ENCODE peak calls at places on chromosomes 1 and 21, in five cellular contexts. One of them, this sample, is unnamed.

GRCh38 chr1:47564570-47564969 is 126.7 kb downstream of the FOXD2 start:
- DNase-seq in lower lobe of right lung: no peak
- DNase-seq in RWPE1: no peak
- DNase-seq in brain microvascular endothelial cell: no peak
- DNase-seq in DND-41: no peak
- DNase-seq in this sample: no peak

GRCh38 chr1:119968068-119968492 is 71.8 kb upstream of the ADAM30 start:
- DNase-seq in lower lobe of right lung: peak
- DNase-seq in brain microvascular endothelial cell: peak
- DNase-seq in DND-41: peak
- DNase-seq in RWPE1: peak
- DNase-seq in this sample: peak

GRCh38 chr21:21232320-21232719 is 234.1 kb downstream of the NCAM2 start:
- DNase-seq in DND-41: peak
- DNase-seq in RWPE1: no peak
- DNase-seq in lower lobe of right lung: no peak
- DNase-seq in brain microvascular endothelial cell: peak
- DNase-seq in this sample: no peak

GRCh38 chr1:87330201-87330953 is 1.7 kb downstream of the LMO4 start:
- DNase-seq in RWPE1: peak
- DNase-seq in brain microvascular endothelial cell: no peak
- DNase-seq in lower lobe of right lung: no peak
- DNase-seq in DND-41: peak
- DNase-seq in this sample: no peak

GRCh38 chr21:44419679-44420078 is 35.6 kb upstream of the LRRC3 start:
- DNase-seq in lower lobe of right lung: no peak
- DNase-seq in brain microvascular endothelial cell: no peak
- DNase-seq in DND-41: no peak
- DNase-seq in RWPE1: no peak
- DNase-seq in this sample: no peak

GRCh38 chr21:39441502-39442475 is 3.8 kb downstream of the LCA5L start:
- DNase-seq in brain microvascular endothelial cell: peak
- DNase-seq in RWPE1: peak
- DNase-seq in lower lobe of right lung: no peak
- DNase-seq in DND-41: peak
- DNase-seq in this sample: peak

GRCh38 chr1:55095095-55095494 is 55.7 kb downstream of the PCSK9 start:
- DNase-seq in brain microvascular endothelial cell: no peak
- DNase-seq in lower lobe of right lung: no peak
- DNase-seq in RWPE1: no peak
- DNase-seq in DND-41: no peak
- DNase-seq in this sample: no peak

GRCh38 chr1:155396874-155397476 is 76.3 kb downstream of the RUSC1 start:
- DNase-seq in RWPE1: no peak
- DNase-seq in lower lobe of right lung: peak
- DNase-seq in brain microvascular endothelial cell: no peak
- DNase-seq in DND-41: no peak
- DNase-seq in this sample: no peak

GRCh38 chr1:239308701-239309333 is 77.6 kb upstream of the CHRM3 start:
- DNase-seq in lower lobe of right lung: peak
- DNase-seq in DND-41: peak
- DNase-seq in brain microvascular endothelial cell: peak
- DNase-seq in RWPE1: peak
- DNase-seq in this sample: no peak

GRCh38 chr1:241411056-241411775 is 54.2 kb upstream of the RGS7 start:
- DNase-seq in DND-41: no peak
- DNase-seq in brain microvascular endothelial cell: no peak
- DNase-seq in lower lobe of right lung: no peak
- DNase-seq in RWPE1: no peak
- DNase-seq in this sample: no peak

GRCh38 chr1:53391982-53392381 is 64.1 kb upstream of the LRP8 start:
- DNase-seq in DND-41: no peak
- DNase-seq in lower lobe of right lung: no peak
- DNase-seq in RWPE1: no peak
- DNase-seq in brain microvascular endothelial cell: no peak
- DNase-seq in this sample: no peak

GRCh38 chr21:26884436-26884835 is 39.2 kb upstream of the ADAMTS1 start:
- DNase-seq in RWPE1: no peak
- DNase-seq in DND-41: no peak
- DNase-seq in lower lobe of right lung: no peak
- DNase-seq in brain microvascular endothelial cell: no peak
- DNase-seq in this sample: no peak
- H3K27ac ChIP-seq in RWPE1: no peak
- H3K27ac ChIP-seq in DND-41: no peak
- H3K27ac ChIP-seq in lower lobe of right lung: no peak
- H3K27ac ChIP-seq in brain microvascular endothelial cell: no peak
- H3K27ac ChIP-seq in this sample: no peak

GRCh38 chr1:225817611-225818061 is 7.7 kb downstream of the EPHX1 start:
- DNase-seq in DND-41: no peak
- DNase-seq in RWPE1: peak
- DNase-seq in lower lobe of right lung: peak
- DNase-seq in brain microvascular endothelial cell: peak
- DNase-seq in this sample: no peak

GRCh38 chr1:225813250-225813964 is 3.5 kb downstream of the EPHX1 start:
- DNase-seq in brain microvascular endothelial cell: peak
- DNase-seq in lower lobe of right lung: peak
- DNase-seq in RWPE1: peak
- DNase-seq in DND-41: no peak
- DNase-seq in this sample: peak

GRCh38 chr1:225814381-225814780 is 4.5 kb downstream of the EPHX1 start:
- DNase-seq in DND-41: no peak
- DNase-seq in RWPE1: no peak
- DNase-seq in brain microvascular endothelial cell: no peak
- DNase-seq in lower lobe of right lung: no peak
- DNase-seq in this sample: no peak

GRCh38 chr1:225816643-225817538 is 7.0 kb downstream of the EPHX1 start:
- DNase-seq in RWPE1: no peak
- DNase-seq in DND-41: no peak
- DNase-seq in brain microvascular endothelial cell: no peak
- DNase-seq in lower lobe of right lung: no peak
- DNase-seq in this sample: no peak

GRCh38 chr1:225815526-225816178 is 5.7 kb downstream of the EPHX1 start:
- DNase-seq in lower lobe of right lung: no peak
- DNase-seq in RWPE1: no peak
- DNase-seq in DND-41: no peak
- DNase-seq in brain microvascular endothelial cell: no peak
- DNase-seq in this sample: no peak
- H3K27ac ChIP-seq in lower lobe of right lung: peak
- H3K27ac ChIP-seq in RWPE1: peak
- H3K27ac ChIP-seq in DND-41: no peak
- H3K27ac ChIP-seq in brain microvascular endothelial cell: no peak
- H3K27ac ChIP-seq in this sample: no peak

GRCh38 chr1:244049969-244050834 is 881 bp upstream of the ZBTB18 start:
- DNase-seq in lower lobe of right lung: peak
- DNase-seq in brain microvascular endothelial cell: no peak
- DNase-seq in RWPE1: no peak
- DNase-seq in DND-41: peak
- DNase-seq in this sample: peak
- H3K27ac ChIP-seq in lower lobe of right lung: peak
- H3K27ac ChIP-seq in brain microvascular endothelial cell: no peak
- H3K27ac ChIP-seq in RWPE1: peak
- H3K27ac ChIP-seq in DND-41: peak
- H3K27ac ChIP-seq in this sample: peak

DNA sequence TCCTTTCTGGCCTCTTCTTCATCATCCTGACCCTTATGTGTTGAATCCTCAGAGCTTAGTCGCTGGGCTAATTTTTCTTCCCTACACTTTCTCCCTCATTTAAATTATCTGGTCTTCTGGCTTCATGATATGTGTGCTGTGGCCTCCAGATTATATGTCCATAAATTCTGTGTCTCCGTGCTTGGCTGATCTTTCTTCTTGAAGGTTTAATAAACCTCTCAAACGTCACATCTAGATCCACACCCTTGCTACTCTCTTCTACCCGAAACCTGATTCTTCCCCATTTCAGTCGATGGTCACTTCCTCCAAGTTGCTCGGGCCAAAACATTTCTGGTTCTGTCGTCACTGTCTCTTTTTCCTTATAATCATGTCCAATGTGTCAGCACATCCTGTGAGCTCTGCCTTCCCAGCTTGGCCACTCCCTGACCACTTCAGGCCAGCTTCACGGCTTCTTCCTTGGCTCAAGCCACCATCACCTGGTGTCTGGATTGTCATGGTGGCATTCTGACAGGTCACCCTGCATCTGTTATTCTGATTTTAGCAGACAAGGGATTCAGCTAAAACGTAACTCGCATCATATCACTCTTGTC is 12.0 kb downstream of the OR2B11 start:
- DNase-seq in lower lobe of right lung: peak
- DNase-seq in RWPE1: no peak
- DNase-seq in brain microvascular endothelial cell: no peak
- DNase-seq in DND-41: no peak
- DNase-seq in this sample: no peak
- H3K27ac ChIP-seq in lower lobe of right lung: peak
- H3K27ac ChIP-seq in RWPE1: no peak
- H3K27ac ChIP-seq in brain microvascular endothelial cell: no peak
- H3K27ac ChIP-seq in DND-41: no peak
- H3K27ac ChIP-seq in this sample: no peak

DNA sequence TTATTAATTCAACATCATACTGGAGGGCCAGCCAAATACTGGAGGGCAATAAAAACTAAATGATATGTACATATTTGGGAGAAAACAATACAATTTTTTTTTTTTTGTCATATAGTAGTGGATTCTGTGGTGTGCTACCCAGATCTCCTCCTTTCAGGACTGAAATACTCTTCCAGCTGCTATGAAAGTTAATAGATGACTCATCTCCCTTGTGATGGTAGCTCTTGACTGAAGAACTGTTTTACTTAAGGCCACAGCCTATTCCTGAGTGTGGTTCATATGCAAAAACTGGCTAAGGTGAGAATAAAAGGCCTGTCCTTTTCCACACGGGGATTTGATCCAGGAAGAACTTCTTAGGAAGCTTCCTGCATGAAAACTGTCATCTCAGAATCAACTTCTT is 307.9 kb downstream of the HLX start:
- DNase-seq in brain microvascular endothelial cell: no peak
- DNase-seq in lower lobe of right lung: no peak
- DNase-seq in RWPE1: no peak
- DNase-seq in DND-41: no peak
- DNase-seq in this sample: no peak
- H3K27ac ChIP-seq in brain microvascular endothelial cell: no peak
- H3K27ac ChIP-seq in lower lobe of right lung: no peak
- H3K27ac ChIP-seq in RWPE1: no peak
- H3K27ac ChIP-seq in DND-41: no peak
- H3K27ac ChIP-seq in this sample: no peak